ENCODE peak calls at places on chromosomes 5 and 9, in nine cellular contexts. One of them, this sample, is unnamed.
A peak's percentile ranks its signal among the peaks of the same experiment; 100 is the strongest.

GRCh38 chr9:91060520-91061343 is 259.1 kb downstream of the SYK start:
- DNase-seq in activated T-cell treated with anti-CD3 and anti-CD28 coated beads for 1 hour: no peak
- DNase-seq in CMK: no peak
- DNase-seq in activated CD8-positive, alpha-beta memory T cell treated with anti-CD3 and anti-CD28 coated beads for 48 hours: no peak
- DNase-seq in KBM-7: no peak
- DNase-seq in psoas muscle: peak; percentile 42
- DNase-seq in effector CD4-positive, alpha-beta T cell: no peak
- DNase-seq in CD8-positive, alpha-beta memory T cell: no peak
- DNase-seq in immature natural killer cell: no peak
- DNase-seq in this sample: no peak

GRCh38 chr5:52895070-52895469 is 94.1 kb upstream of the ITGA2 start:
- DNase-seq in activated T-cell treated with anti-CD3 and anti-CD28 coated beads for 1 hour: no peak
- DNase-seq in CMK: no peak
- DNase-seq in activated CD8-positive, alpha-beta memory T cell treated with anti-CD3 and anti-CD28 coated beads for 48 hours: no peak
- DNase-seq in KBM-7: no peak
- DNase-seq in psoas muscle: no peak
- DNase-seq in effector CD4-positive, alpha-beta T cell: no peak
- DNase-seq in CD8-positive, alpha-beta memory T cell: no peak
- DNase-seq in immature natural killer cell: no peak
- DNase-seq in this sample: no peak

GRCh38 chr5:133376986-133377385 is 235.4 kb downstream of the FSTL4 start:
- DNase-seq in activated T-cell treated with anti-CD3 and anti-CD28 coated beads for 1 hour: no peak
- DNase-seq in CMK: no peak
- DNase-seq in activated CD8-positive, alpha-beta memory T cell treated with anti-CD3 and anti-CD28 coated beads for 48 hours: no peak
- DNase-seq in KBM-7: no peak
- DNase-seq in psoas muscle: no peak
- DNase-seq in effector CD4-positive, alpha-beta T cell: no peak
- DNase-seq in CD8-positive, alpha-beta memory T cell: no peak
- DNase-seq in immature natural killer cell: no peak
- DNase-seq in this sample: no peak

GRCh38 chr9:71037521-71037920 is 83.9 kb downstream of the TRPM3 start:
- DNase-seq in activated T-cell treated with anti-CD3 and anti-CD28 coated beads for 1 hour: no peak
- DNase-seq in CMK: no peak
- DNase-seq in activated CD8-positive, alpha-beta memory T cell treated with anti-CD3 and anti-CD28 coated beads for 48 hours: no peak
- DNase-seq in KBM-7: no peak
- DNase-seq in psoas muscle: no peak
- DNase-seq in effector CD4-positive, alpha-beta T cell: no peak
- DNase-seq in CD8-positive, alpha-beta memory T cell: no peak
- DNase-seq in immature natural killer cell: no peak
- DNase-seq in this sample: no peak

GRCh38 chr5:116410345-116410890 is 164.2 kb downstream of the SEMA6A start:
- DNase-seq in activated T-cell treated with anti-CD3 and anti-CD28 coated beads for 1 hour: no peak
- DNase-seq in CMK: no peak
- DNase-seq in activated CD8-positive, alpha-beta memory T cell treated with anti-CD3 and anti-CD28 coated beads for 48 hours: no peak
- DNase-seq in KBM-7: no peak
- DNase-seq in psoas muscle: no peak
- DNase-seq in effector CD4-positive, alpha-beta T cell: no peak
- DNase-seq in CD8-positive, alpha-beta memory T cell: no peak
- DNase-seq in immature natural killer cell: no peak
- DNase-seq in this sample: no peak

GRCh38 chr5:75236322-75237316 is at the start of gene ANKRD31:
- DNase-seq in activated T-cell treated with anti-CD3 and anti-CD28 coated beads for 1 hour: peak; percentile 87
- DNase-seq in CMK: peak; percentile 50
- DNase-seq in activated CD8-positive, alpha-beta memory T cell treated with anti-CD3 and anti-CD28 coated beads for 48 hours: peak; percentile 74
- DNase-seq in KBM-7: peak; percentile 87
- DNase-seq in psoas muscle: peak; percentile 88
- DNase-seq in effector CD4-positive, alpha-beta T cell: peak; percentile 85
- DNase-seq in CD8-positive, alpha-beta memory T cell: peak; percentile 91
- DNase-seq in immature natural killer cell: peak; percentile 90
- DNase-seq in this sample: peak; percentile 88

GRCh38 chr5:125897068-125897467 is 526.1 kb upstream of the GRAMD2B start:
- DNase-seq in activated T-cell treated with anti-CD3 and anti-CD28 coated beads for 1 hour: no peak
- DNase-seq in CMK: no peak
- DNase-seq in activated CD8-positive, alpha-beta memory T cell treated with anti-CD3 and anti-CD28 coated beads for 48 hours: no peak
- DNase-seq in KBM-7: no peak
- DNase-seq in psoas muscle: no peak
- DNase-seq in effector CD4-positive, alpha-beta T cell: no peak
- DNase-seq in CD8-positive, alpha-beta memory T cell: no peak
- DNase-seq in immature natural killer cell: no peak
- DNase-seq in this sample: no peak

GRCh38 chr5:150114773-150115408 is 28.5 kb upstream of the CSF1R start:
- DNase-seq in activated T-cell treated with anti-CD3 and anti-CD28 coated beads for 1 hour: no peak
- DNase-seq in CMK: no peak
- DNase-seq in activated CD8-positive, alpha-beta memory T cell treated with anti-CD3 and anti-CD28 coated beads for 48 hours: no peak
- DNase-seq in KBM-7: no peak
- DNase-seq in psoas muscle: no peak
- DNase-seq in effector CD4-positive, alpha-beta T cell: no peak
- DNase-seq in CD8-positive, alpha-beta memory T cell: no peak
- DNase-seq in immature natural killer cell: no peak
- DNase-seq in this sample: peak; percentile 6

GRCh38 chr9:72467766-72468738 is 53.4 kb upstream of the TMC1 start:
- DNase-seq in activated T-cell treated with anti-CD3 and anti-CD28 coated beads for 1 hour: no peak
- DNase-seq in CMK: no peak
- DNase-seq in activated CD8-positive, alpha-beta memory T cell treated with anti-CD3 and anti-CD28 coated beads for 48 hours: no peak
- DNase-seq in KBM-7: no peak
- DNase-seq in psoas muscle: no peak
- DNase-seq in effector CD4-positive, alpha-beta T cell: no peak
- DNase-seq in CD8-positive, alpha-beta memory T cell: no peak
- DNase-seq in immature natural killer cell: no peak
- DNase-seq in this sample: no peak

GRCh38 chr9:120733190-120733589 is 18.9 kb upstream of the MEGF9 start:
- DNase-seq in activated T-cell treated with anti-CD3 and anti-CD28 coated beads for 1 hour: no peak
- DNase-seq in CMK: no peak
- DNase-seq in activated CD8-positive, alpha-beta memory T cell treated with anti-CD3 and anti-CD28 coated beads for 48 hours: no peak
- DNase-seq in KBM-7: no peak
- DNase-seq in psoas muscle: no peak
- DNase-seq in effector CD4-positive, alpha-beta T cell: no peak
- DNase-seq in CD8-positive, alpha-beta memory T cell: no peak
- DNase-seq in immature natural killer cell: no peak
- DNase-seq in this sample: peak; percentile 29

GRCh38 chr5:6728795-6729183 is 15.6 kb downstream of the TENT4A start:
- DNase-seq in activated T-cell treated with anti-CD3 and anti-CD28 coated beads for 1 hour: no peak
- DNase-seq in CMK: no peak
- DNase-seq in activated CD8-positive, alpha-beta memory T cell treated with anti-CD3 and anti-CD28 coated beads for 48 hours: no peak
- DNase-seq in KBM-7: no peak
- DNase-seq in psoas muscle: no peak
- DNase-seq in effector CD4-positive, alpha-beta T cell: no peak
- DNase-seq in CD8-positive, alpha-beta memory T cell: no peak
- DNase-seq in immature natural killer cell: no peak
- DNase-seq in this sample: no peak

GRCh38 chr9:19161257-19162025 is 34.1 kb upstream of the PLIN2 start:
- DNase-seq in activated T-cell treated with anti-CD3 and anti-CD28 coated beads for 1 hour: no peak
- DNase-seq in CMK: peak; percentile 31
- DNase-seq in activated CD8-positive, alpha-beta memory T cell treated with anti-CD3 and anti-CD28 coated beads for 48 hours: peak; percentile 13
- DNase-seq in KBM-7: peak; percentile 93
- DNase-seq in psoas muscle: no peak
- DNase-seq in effector CD4-positive, alpha-beta T cell: peak; percentile 18
- DNase-seq in CD8-positive, alpha-beta memory T cell: peak; percentile 53
- DNase-seq in immature natural killer cell: peak; percentile 78
- DNase-seq in this sample: peak; percentile 55

GRCh38 chr5:5179597-5179996 is 39.5 kb downstream of the ADAMTS16 start:
- DNase-seq in activated T-cell treated with anti-CD3 and anti-CD28 coated beads for 1 hour: no peak
- DNase-seq in CMK: no peak
- DNase-seq in activated CD8-positive, alpha-beta memory T cell treated with anti-CD3 and anti-CD28 coated beads for 48 hours: no peak
- DNase-seq in KBM-7: no peak
- DNase-seq in psoas muscle: no peak
- DNase-seq in effector CD4-positive, alpha-beta T cell: no peak
- DNase-seq in CD8-positive, alpha-beta memory T cell: no peak
- DNase-seq in immature natural killer cell: no peak
- DNase-seq in this sample: peak; percentile 78

GRCh38 chr9:37998881-37999311 is 70.1 kb downstream of the SHB start:
- DNase-seq in activated T-cell treated with anti-CD3 and anti-CD28 coated beads for 1 hour: no peak
- DNase-seq in CMK: no peak
- DNase-seq in activated CD8-positive, alpha-beta memory T cell treated with anti-CD3 and anti-CD28 coated beads for 48 hours: no peak
- DNase-seq in KBM-7: peak; percentile 57
- DNase-seq in psoas muscle: peak; percentile 35
- DNase-seq in effector CD4-positive, alpha-beta T cell: no peak
- DNase-seq in CD8-positive, alpha-beta memory T cell: no peak
- DNase-seq in immature natural killer cell: no peak
- DNase-seq in this sample: peak; percentile 32

GRCh38 chr5:76604838-76605237 is 18.4 kb downstream of the F2RL2 start:
- DNase-seq in activated T-cell treated with anti-CD3 and anti-CD28 coated beads for 1 hour: no peak
- DNase-seq in CMK: no peak
- DNase-seq in activated CD8-positive, alpha-beta memory T cell treated with anti-CD3 and anti-CD28 coated beads for 48 hours: no peak
- DNase-seq in KBM-7: no peak
- DNase-seq in psoas muscle: no peak
- DNase-seq in effector CD4-positive, alpha-beta T cell: no peak
- DNase-seq in CD8-positive, alpha-beta memory T cell: no peak
- DNase-seq in immature natural killer cell: no peak
- DNase-seq in this sample: no peak

GRCh38 chr5:1161832-1162229 is 39.6 kb upstream of the SLC6A19 start:
- DNase-seq in activated T-cell treated with anti-CD3 and anti-CD28 coated beads for 1 hour: no peak
- DNase-seq in CMK: no peak
- DNase-seq in activated CD8-positive, alpha-beta memory T cell treated with anti-CD3 and anti-CD28 coated beads for 48 hours: no peak
- DNase-seq in KBM-7: no peak
- DNase-seq in psoas muscle: peak; percentile 43
- DNase-seq in effector CD4-positive, alpha-beta T cell: no peak
- DNase-seq in CD8-positive, alpha-beta memory T cell: peak; percentile 25
- DNase-seq in immature natural killer cell: no peak
- DNase-seq in this sample: no peak

GRCh38 chr5:153629027-153629426 is 138.6 kb downstream of the GRIA1 start:
- DNase-seq in activated T-cell treated with anti-CD3 and anti-CD28 coated beads for 1 hour: no peak
- DNase-seq in CMK: no peak
- DNase-seq in activated CD8-positive, alpha-beta memory T cell treated with anti-CD3 and anti-CD28 coated beads for 48 hours: no peak
- DNase-seq in KBM-7: peak; percentile 2
- DNase-seq in psoas muscle: no peak
- DNase-seq in effector CD4-positive, alpha-beta T cell: no peak
- DNase-seq in CD8-positive, alpha-beta memory T cell: no peak
- DNase-seq in immature natural killer cell: no peak
- DNase-seq in this sample: peak; percentile 84

GRCh38 chr9:3441197-3441816 is 84.5 kb downstream of the RFX3 start:
- DNase-seq in activated T-cell treated with anti-CD3 and anti-CD28 coated beads for 1 hour: peak; percentile 6
- DNase-seq in CMK: peak; percentile 9
- DNase-seq in activated CD8-positive, alpha-beta memory T cell treated with anti-CD3 and anti-CD28 coated beads for 48 hours: no peak
- DNase-seq in KBM-7: peak; percentile 75
- DNase-seq in psoas muscle: no peak
- DNase-seq in effector CD4-positive, alpha-beta T cell: peak; percentile 5
- DNase-seq in CD8-positive, alpha-beta memory T cell: peak; percentile 55
- DNase-seq in immature natural killer cell: peak; percentile 37
- DNase-seq in this sample: peak; percentile 11

GRCh38 chr9:130414081-130414731 is 30.6 kb upstream of the ASS1 start:
- DNase-seq in activated T-cell treated with anti-CD3 and anti-CD28 coated beads for 1 hour: no peak
- DNase-seq in CMK: no peak
- DNase-seq in activated CD8-positive, alpha-beta memory T cell treated with anti-CD3 and anti-CD28 coated beads for 48 hours: no peak
- DNase-seq in KBM-7: no peak
- DNase-seq in psoas muscle: no peak
- DNase-seq in effector CD4-positive, alpha-beta T cell: no peak
- DNase-seq in CD8-positive, alpha-beta memory T cell: no peak
- DNase-seq in immature natural killer cell: no peak
- DNase-seq in this sample: no peak

GRCh38 chr5:179858241-179858585 is 404 bp downstream of the MRNIP start:
- DNase-seq in activated T-cell treated with anti-CD3 and anti-CD28 coated beads for 1 hour: peak; percentile 28
- DNase-seq in CMK: no peak
- DNase-seq in activated CD8-positive, alpha-beta memory T cell treated with anti-CD3 and anti-CD28 coated beads for 48 hours: no peak
- DNase-seq in KBM-7: no peak
- DNase-seq in psoas muscle: peak; percentile 25
- DNase-seq in effector CD4-positive, alpha-beta T cell: peak; percentile 33
- DNase-seq in CD8-positive, alpha-beta memory T cell: peak; percentile 72
- DNase-seq in immature natural killer cell: no peak
- DNase-seq in this sample: no peak

GRCh38 chr9:14051459-14051858 is 262.5 kb downstream of the NFIB start:
- DNase-seq in activated T-cell treated with anti-CD3 and anti-CD28 coated beads for 1 hour: no peak
- DNase-seq in CMK: no peak
- DNase-seq in activated CD8-positive, alpha-beta memory T cell treated with anti-CD3 and anti-CD28 coated beads for 48 hours: no peak
- DNase-seq in KBM-7: no peak
- DNase-seq in psoas muscle: no peak
- DNase-seq in effector CD4-positive, alpha-beta T cell: no peak
- DNase-seq in CD8-positive, alpha-beta memory T cell: no peak
- DNase-seq in immature natural killer cell: no peak
- DNase-seq in this sample: no peak

GRCh38 chr5:66744040-66744439 is 147.8 kb downstream of the MAST4 start:
- DNase-seq in activated T-cell treated with anti-CD3 and anti-CD28 coated beads for 1 hour: no peak
- DNase-seq in CMK: no peak
- DNase-seq in activated CD8-positive, alpha-beta memory T cell treated with anti-CD3 and anti-CD28 coated beads for 48 hours: no peak
- DNase-seq in KBM-7: no peak
- DNase-seq in psoas muscle: no peak
- DNase-seq in effector CD4-positive, alpha-beta T cell: no peak
- DNase-seq in CD8-positive, alpha-beta memory T cell: no peak
- DNase-seq in immature natural killer cell: no peak
- DNase-seq in this sample: no peak

GRCh38 chr9:125494555-125494920 is 212.5 kb downstream of the MAPKAP1 start:
- DNase-seq in activated T-cell treated with anti-CD3 and anti-CD28 coated beads for 1 hour: no peak
- DNase-seq in CMK: no peak
- DNase-seq in activated CD8-positive, alpha-beta memory T cell treated with anti-CD3 and anti-CD28 coated beads for 48 hours: no peak
- DNase-seq in KBM-7: no peak
- DNase-seq in psoas muscle: no peak
- DNase-seq in effector CD4-positive, alpha-beta T cell: no peak
- DNase-seq in CD8-positive, alpha-beta memory T cell: no peak
- DNase-seq in immature natural killer cell: no peak
- DNase-seq in this sample: no peak

GRCh38 chr9:114592356-114592755 is 4.8 kb downstream of the ATP6V1G1 start:
- DNase-seq in activated T-cell treated with anti-CD3 and anti-CD28 coated beads for 1 hour: peak; percentile 34
- DNase-seq in CMK: no peak
- DNase-seq in activated CD8-positive, alpha-beta memory T cell treated with anti-CD3 and anti-CD28 coated beads for 48 hours: no peak
- DNase-seq in KBM-7: peak; percentile 92
- DNase-seq in psoas muscle: no peak
- DNase-seq in effector CD4-positive, alpha-beta T cell: peak; percentile 44
- DNase-seq in CD8-positive, alpha-beta memory T cell: peak; percentile 75
- DNase-seq in immature natural killer cell: peak; percentile 50
- DNase-seq in this sample: no peak

GRCh38 chr5:125612356-125613149 is 810.7 kb upstream of the GRAMD2B start:
- DNase-seq in activated T-cell treated with anti-CD3 and anti-CD28 coated beads for 1 hour: no peak
- DNase-seq in CMK: no peak
- DNase-seq in activated CD8-positive, alpha-beta memory T cell treated with anti-CD3 and anti-CD28 coated beads for 48 hours: no peak
- DNase-seq in KBM-7: no peak
- DNase-seq in psoas muscle: peak; percentile 16
- DNase-seq in effector CD4-positive, alpha-beta T cell: no peak
- DNase-seq in CD8-positive, alpha-beta memory T cell: no peak
- DNase-seq in immature natural killer cell: no peak
- DNase-seq in this sample: no peak

GRCh38 chr5:141879941-141880738 is 1.9 kb upstream of the PCDH1 start:
- DNase-seq in activated T-cell treated with anti-CD3 and anti-CD28 coated beads for 1 hour: no peak
- DNase-seq in CMK: no peak
- DNase-seq in activated CD8-positive, alpha-beta memory T cell treated with anti-CD3 and anti-CD28 coated beads for 48 hours: no peak
- DNase-seq in KBM-7: no peak
- DNase-seq in psoas muscle: no peak
- DNase-seq in effector CD4-positive, alpha-beta T cell: no peak
- DNase-seq in CD8-positive, alpha-beta memory T cell: no peak
- DNase-seq in immature natural killer cell: no peak
- DNase-seq in this sample: no peak

GRCh38 chr9:136928591-136928990 is 15.9 kb downstream of the FBXW5 start:
- DNase-seq in activated T-cell treated with anti-CD3 and anti-CD28 coated beads for 1 hour: no peak
- DNase-seq in CMK: no peak
- DNase-seq in activated CD8-positive, alpha-beta memory T cell treated with anti-CD3 and anti-CD28 coated beads for 48 hours: no peak
- DNase-seq in KBM-7: no peak
- DNase-seq in psoas muscle: peak; percentile 68
- DNase-seq in effector CD4-positive, alpha-beta T cell: no peak
- DNase-seq in CD8-positive, alpha-beta memory T cell: no peak
- DNase-seq in immature natural killer cell: no peak
- DNase-seq in this sample: no peak

GRCh38 chr5:90944116-90944515 is 385.5 kb downstream of the ADGRV1 start:
- DNase-seq in activated T-cell treated with anti-CD3 and anti-CD28 coated beads for 1 hour: no peak
- DNase-seq in CMK: no peak
- DNase-seq in activated CD8-positive, alpha-beta memory T cell treated with anti-CD3 and anti-CD28 coated beads for 48 hours: no peak
- DNase-seq in KBM-7: no peak
- DNase-seq in psoas muscle: no peak
- DNase-seq in effector CD4-positive, alpha-beta T cell: no peak
- DNase-seq in CD8-positive, alpha-beta memory T cell: no peak
- DNase-seq in immature natural killer cell: no peak
- DNase-seq in this sample: no peak

GRCh38 chr9:18996191-18996590 is 36.8 kb downstream of the SAXO1 start:
- DNase-seq in activated T-cell treated with anti-CD3 and anti-CD28 coated beads for 1 hour: no peak
- DNase-seq in CMK: no peak
- DNase-seq in activated CD8-positive, alpha-beta memory T cell treated with anti-CD3 and anti-CD28 coated beads for 48 hours: no peak
- DNase-seq in KBM-7: no peak
- DNase-seq in psoas muscle: no peak
- DNase-seq in effector CD4-positive, alpha-beta T cell: no peak
- DNase-seq in CD8-positive, alpha-beta memory T cell: no peak
- DNase-seq in immature natural killer cell: no peak
- DNase-seq in this sample: no peak

GRCh38 chr9:91039835-91040140 is 238.2 kb downstream of the SYK start:
- DNase-seq in activated T-cell treated with anti-CD3 and anti-CD28 coated beads for 1 hour: no peak
- DNase-seq in CMK: no peak
- DNase-seq in activated CD8-positive, alpha-beta memory T cell treated with anti-CD3 and anti-CD28 coated beads for 48 hours: no peak
- DNase-seq in KBM-7: no peak
- DNase-seq in psoas muscle: no peak
- DNase-seq in effector CD4-positive, alpha-beta T cell: no peak
- DNase-seq in CD8-positive, alpha-beta memory T cell: no peak
- DNase-seq in immature natural killer cell: no peak
- DNase-seq in this sample: no peak

GRCh38 chr5:139271201-139272027 is 22.1 kb upstream of the MATR3 start:
- DNase-seq in activated T-cell treated with anti-CD3 and anti-CD28 coated beads for 1 hour: no peak
- DNase-seq in CMK: no peak
- DNase-seq in activated CD8-positive, alpha-beta memory T cell treated with anti-CD3 and anti-CD28 coated beads for 48 hours: no peak
- DNase-seq in KBM-7: peak; percentile 64
- DNase-seq in psoas muscle: no peak
- DNase-seq in effector CD4-positive, alpha-beta T cell: no peak
- DNase-seq in CD8-positive, alpha-beta memory T cell: no peak
- DNase-seq in immature natural killer cell: no peak
- DNase-seq in this sample: no peak

This sample was measured in ELF-1.